ENCODE peak calls at places on chromosome 17, in eight cellular contexts. One of them, this sample, is unnamed. For H3K4me1, the result is how much of the 10 kb centered on the place peaks cover.

GRCh38 chr17:80941171-80941570 is 50.5 kb upstream of the CHMP6 start:
- DNase-seq in neural progenitor cell: no peak
- DNase-seq in IMR-90: no peak
- DNase-seq in ovary: peak
- DNase-seq in psoas muscle: no peak
- DNase-seq in small intestine: no peak
- DNase-seq in SJCRH30: no peak
- DNase-seq in endothelial cell of umbilical vein: no peak
- DNase-seq in this sample: no peak

GRCh38 chr17:1460233-1460632 is 4.2 kb upstream of the CRK start:
- DNase-seq in neural progenitor cell: no peak
- DNase-seq in endothelial cell of umbilical vein: peak
- DNase-seq in IMR-90: no peak
- DNase-seq in psoas muscle: peak
- DNase-seq in SJCRH30: no peak
- DNase-seq in small intestine: peak
- DNase-seq in ovary: no peak
- DNase-seq in this sample: peak

GRCh38 chr17:70230883-70231282 is 61.6 kb downstream of the KCNJ2 start:
- DNase-seq in small intestine: no peak
- DNase-seq in endothelial cell of umbilical vein: no peak
- DNase-seq in neural progenitor cell: no peak
- DNase-seq in ovary: no peak
- DNase-seq in psoas muscle: no peak
- DNase-seq in SJCRH30: no peak
- DNase-seq in IMR-90: no peak
- DNase-seq in this sample: peak

GRCh38 chr17:76725580-76726230 is 701 bp downstream of the JMJD6 start:
- DNase-seq in small intestine: peak
- DNase-seq in neural progenitor cell: no peak
- DNase-seq in SJCRH30: peak
- DNase-seq in psoas muscle: peak
- DNase-seq in ovary: peak
- DNase-seq in endothelial cell of umbilical vein: peak
- DNase-seq in IMR-90: peak
- DNase-seq in this sample: peak

GRCh38 chr17:55237268-55237667 is 27.5 kb upstream of the HLF start:
- DNase-seq in SJCRH30: no peak
- DNase-seq in endothelial cell of umbilical vein: no peak
- DNase-seq in neural progenitor cell: no peak
- DNase-seq in ovary: no peak
- DNase-seq in small intestine: peak
- DNase-seq in psoas muscle: no peak
- DNase-seq in IMR-90: no peak
- DNase-seq in this sample: peak

GRCh38 chr17:7440113-7440822 is 956 bp downstream of the FGF11 start:
- DNase-seq in endothelial cell of umbilical vein: peak
- DNase-seq in psoas muscle: peak
- DNase-seq in neural progenitor cell: peak
- DNase-seq in small intestine: peak
- DNase-seq in SJCRH30: peak
- DNase-seq in ovary: peak
- DNase-seq in IMR-90: no peak
- DNase-seq in this sample: peak

GRCh38 chr17:81483862-81484194 is 28.8 kb downstream of the ACTG1 start:
- DNase-seq in psoas muscle: no peak
- DNase-seq in small intestine: no peak
- DNase-seq in IMR-90: no peak
- DNase-seq in SJCRH30: no peak
- DNase-seq in neural progenitor cell: peak
- DNase-seq in ovary: no peak
- DNase-seq in endothelial cell of umbilical vein: no peak
- DNase-seq in this sample: no peak

GRCh38 chr17:41223821-41224220 is 2.6 kb upstream of the KRTAP9-2 start:
- DNase-seq in SJCRH30: no peak
- DNase-seq in endothelial cell of umbilical vein: no peak
- DNase-seq in psoas muscle: no peak
- DNase-seq in ovary: no peak
- DNase-seq in IMR-90: peak
- DNase-seq in neural progenitor cell: no peak
- DNase-seq in small intestine: no peak
- DNase-seq in this sample: peak

GRCh38 chr17:16322636-16323035 is 30.6 kb downstream of the CENPV start:
- DNase-seq in neural progenitor cell: no peak
- DNase-seq in ovary: no peak
- DNase-seq in small intestine: no peak
- DNase-seq in IMR-90: peak
- DNase-seq in psoas muscle: no peak
- DNase-seq in SJCRH30: peak
- DNase-seq in endothelial cell of umbilical vein: no peak
- DNase-seq in this sample: peak

GRCh38 chr17:57735707-57736106 is 9.4 kb downstream of the CCDC182 start:
- DNase-seq in IMR-90: no peak
- DNase-seq in psoas muscle: no peak
- DNase-seq in ovary: no peak
- DNase-seq in endothelial cell of umbilical vein: no peak
- DNase-seq in neural progenitor cell: peak
- DNase-seq in SJCRH30: peak
- DNase-seq in small intestine: peak
- DNase-seq in this sample: no peak

GRCh38 chr17:39178516-39178915 is 12.6 kb upstream of the ARL5C start:
- DNase-seq in ovary: no peak
- DNase-seq in endothelial cell of umbilical vein: peak
- DNase-seq in neural progenitor cell: no peak
- DNase-seq in SJCRH30: no peak
- DNase-seq in psoas muscle: no peak
- DNase-seq in IMR-90: no peak
- DNase-seq in small intestine: peak
- DNase-seq in this sample: peak

GRCh38 chr17:34825102-34825501 is 136.2 kb downstream of the CCT6B start:
- DNase-seq in small intestine: no peak
- DNase-seq in ovary: no peak
- DNase-seq in endothelial cell of umbilical vein: no peak
- DNase-seq in neural progenitor cell: no peak
- DNase-seq in IMR-90: no peak
- DNase-seq in psoas muscle: no peak
- DNase-seq in SJCRH30: no peak
- DNase-seq in this sample: no peak

GRCh38 chr17:20995873-20996723 is 46.7 kb downstream of the USP22 start:
- DNase-seq in SJCRH30: no peak
- DNase-seq in small intestine: no peak
- DNase-seq in endothelial cell of umbilical vein: no peak
- DNase-seq in psoas muscle: no peak
- DNase-seq in ovary: no peak
- DNase-seq in IMR-90: no peak
- DNase-seq in neural progenitor cell: no peak
- DNase-seq in this sample: no peak

GRCh38 chr17:10349403-10349802 is 23.4 kb downstream of the MYH13 start:
- DNase-seq in ovary: no peak
- DNase-seq in neural progenitor cell: peak
- DNase-seq in small intestine: no peak
- DNase-seq in SJCRH30: no peak
- DNase-seq in IMR-90: no peak
- DNase-seq in psoas muscle: no peak
- DNase-seq in endothelial cell of umbilical vein: no peak
- DNase-seq in this sample: peak

GRCh38 chr17:30586818-30587595 is 109.8 kb downstream of the GOSR1 start:
- DNase-seq in psoas muscle: no peak
- DNase-seq in small intestine: peak
- DNase-seq in neural progenitor cell: no peak
- DNase-seq in IMR-90: peak
- DNase-seq in endothelial cell of umbilical vein: peak
- DNase-seq in ovary: no peak
- DNase-seq in SJCRH30: no peak
- DNase-seq in this sample: peak

GRCh38 chr17:2158011-2158410 is 103.1 kb downstream of the HIC1 start:
- DNase-seq in small intestine: no peak
- DNase-seq in neural progenitor cell: no peak
- DNase-seq in psoas muscle: no peak
- DNase-seq in ovary: no peak
- DNase-seq in SJCRH30: no peak
- DNase-seq in endothelial cell of umbilical vein: no peak
- DNase-seq in IMR-90: peak
- DNase-seq in this sample: peak

GRCh38 chr17:77838748-77839147 is 119.8 kb upstream of the TNRC6C start:
- DNase-seq in IMR-90: no peak
- DNase-seq in psoas muscle: no peak
- DNase-seq in endothelial cell of umbilical vein: no peak
- DNase-seq in SJCRH30: no peak
- DNase-seq in neural progenitor cell: no peak
- DNase-seq in small intestine: no peak
- DNase-seq in ovary: no peak
- DNase-seq in this sample: no peak
- H3K4me1 ChIP-seq in IMR-90: under half
- H3K4me1 ChIP-seq in psoas muscle: under half
- H3K4me1 ChIP-seq in endothelial cell of umbilical vein: under half
- H3K4me1 ChIP-seq in SJCRH30: under half
- H3K4me1 ChIP-seq in neural progenitor cell: under half
- H3K4me1 ChIP-seq in small intestine: under half
- H3K4me1 ChIP-seq in ovary: under half
- H3K4me1 ChIP-seq in this sample: under half

DNA sequence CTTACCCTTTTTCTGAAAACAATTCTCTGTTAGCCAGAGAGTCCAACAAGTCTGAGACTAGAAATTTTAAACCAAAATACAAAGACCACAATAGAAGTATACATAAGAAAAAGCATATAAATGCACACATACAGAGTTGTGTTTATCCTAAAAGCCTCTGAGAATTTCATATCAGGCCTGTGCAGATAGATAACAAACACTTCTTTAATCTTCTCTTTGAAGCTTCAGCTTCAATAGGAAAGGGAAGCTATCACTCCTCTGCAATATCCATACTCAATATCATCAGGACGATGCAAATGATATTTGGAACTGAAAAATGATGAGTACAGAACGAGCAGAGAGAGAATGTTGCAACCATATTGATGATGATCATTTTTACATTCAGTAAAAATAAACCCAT is 61.7 kb downstream of the SKAP1 start:
- DNase-seq in neural progenitor cell: no peak
- DNase-seq in ovary: no peak
- DNase-seq in psoas muscle: no peak
- DNase-seq in IMR-90: no peak
- DNase-seq in SJCRH30: no peak
- DNase-seq in endothelial cell of umbilical vein: no peak
- DNase-seq in small intestine: no peak
- DNase-seq in this sample: no peak
- H3K27ac ChIP-seq in neural progenitor cell: no peak
- H3K27ac ChIP-seq in ovary: no peak
- H3K27ac ChIP-seq in psoas muscle: no peak
- H3K27ac ChIP-seq in IMR-90: no peak
- H3K27ac ChIP-seq in SJCRH30: no peak
- H3K27ac ChIP-seq in endothelial cell of umbilical vein: no peak
- H3K27ac ChIP-seq in small intestine: no peak
- H3K27ac ChIP-seq in this sample: no peak

GRCh38 chr17:46917516-46917915 is 5.4 kb upstream of the GOSR2 start:
- DNase-seq in SJCRH30: no peak
- DNase-seq in small intestine: no peak
- DNase-seq in neural progenitor cell: no peak
- DNase-seq in ovary: no peak
- DNase-seq in psoas muscle: no peak
- DNase-seq in endothelial cell of umbilical vein: no peak
- DNase-seq in IMR-90: no peak
- DNase-seq in this sample: no peak

GRCh38 chr17:46915596-46915995 is 7.4 kb upstream of the GOSR2 start:
- DNase-seq in endothelial cell of umbilical vein: no peak
- DNase-seq in neural progenitor cell: no peak
- DNase-seq in SJCRH30: no peak
- DNase-seq in psoas muscle: no peak
- DNase-seq in ovary: no peak
- DNase-seq in IMR-90: no peak
- DNase-seq in small intestine: no peak
- DNase-seq in this sample: no peak

GRCh38 chr17:46917041-46917440 is 5.9 kb upstream of the GOSR2 start:
- DNase-seq in SJCRH30: no peak
- DNase-seq in IMR-90: no peak
- DNase-seq in neural progenitor cell: no peak
- DNase-seq in endothelial cell of umbilical vein: no peak
- DNase-seq in ovary: no peak
- DNase-seq in small intestine: peak
- DNase-seq in psoas muscle: no peak
- DNase-seq in this sample: no peak

GRCh38 chr17:46916211-46916610 is 6.7 kb upstream of the GOSR2 start:
- DNase-seq in ovary: no peak
- DNase-seq in neural progenitor cell: no peak
- DNase-seq in psoas muscle: no peak
- DNase-seq in small intestine: no peak
- DNase-seq in SJCRH30: no peak
- DNase-seq in endothelial cell of umbilical vein: no peak
- DNase-seq in IMR-90: peak
- DNase-seq in this sample: peak

DNA sequence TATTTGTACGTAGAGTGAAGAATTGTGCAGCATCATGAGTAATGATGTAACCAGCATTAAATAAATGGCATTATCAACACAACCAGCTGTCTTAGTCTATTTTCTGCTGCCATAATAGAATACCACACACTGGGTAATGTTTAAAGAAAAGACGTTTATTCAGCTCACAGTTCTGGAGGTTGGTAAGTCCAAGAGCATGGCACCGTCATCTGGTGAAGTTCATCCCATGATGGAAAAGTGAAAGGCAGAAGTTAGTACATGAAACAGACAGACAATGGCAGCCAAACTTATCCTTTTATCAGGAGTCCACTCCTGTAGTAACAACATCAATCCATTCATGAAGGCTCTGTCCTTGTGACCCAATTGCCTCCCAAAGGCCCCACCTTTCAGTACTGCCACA is 6.3 kb upstream of the GOSR2 start:
- DNase-seq in small intestine: no peak
- DNase-seq in neural progenitor cell: no peak
- DNase-seq in SJCRH30: no peak
- DNase-seq in endothelial cell of umbilical vein: no peak
- DNase-seq in ovary: no peak
- DNase-seq in psoas muscle: no peak
- DNase-seq in IMR-90: no peak
- DNase-seq in this sample: no peak
- H3K4me1 ChIP-seq in small intestine: under half
- H3K4me1 ChIP-seq in neural progenitor cell: under half
- H3K4me1 ChIP-seq in SJCRH30: under half
- H3K4me1 ChIP-seq in endothelial cell of umbilical vein: under half
- H3K4me1 ChIP-seq in ovary: under half
- H3K4me1 ChIP-seq in psoas muscle: under half
- H3K4me1 ChIP-seq in IMR-90: under half
- H3K4me1 ChIP-seq in this sample: under half

DNA sequence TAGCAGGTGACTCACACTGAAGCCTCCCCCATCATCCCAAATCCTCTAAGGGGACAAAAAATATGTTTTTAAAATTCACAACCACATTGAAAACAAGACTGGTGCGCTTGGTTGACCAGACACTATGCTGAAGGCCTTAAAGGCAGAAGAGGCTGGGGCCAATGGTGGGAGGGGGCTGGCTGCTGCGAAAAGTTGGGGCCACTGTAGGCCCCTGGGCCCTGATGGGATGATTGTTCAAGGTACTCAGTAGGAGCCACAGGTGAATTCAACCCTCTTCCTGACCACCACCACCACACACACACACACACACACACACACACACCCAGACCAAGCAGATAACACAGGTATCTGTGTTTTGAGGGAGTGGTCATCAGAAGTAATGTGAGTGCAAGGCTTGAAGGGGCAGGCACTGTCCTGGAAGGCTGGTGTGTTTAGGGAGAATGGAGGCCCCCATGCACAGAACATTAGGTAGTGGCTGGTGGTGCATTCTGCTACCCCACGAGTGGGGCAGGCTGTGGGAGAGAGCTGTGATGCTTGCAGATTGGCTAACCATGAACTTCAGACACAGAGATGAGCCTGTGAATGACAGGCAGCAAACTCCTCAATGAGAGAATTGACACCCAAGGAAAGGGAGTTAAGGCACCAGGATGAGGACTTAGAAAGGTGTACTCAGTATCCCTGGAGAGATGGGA is 55.0 kb downstream of the NT5M start:
- DNase-seq in neural progenitor cell: no peak
- DNase-seq in endothelial cell of umbilical vein: no peak
- DNase-seq in small intestine: no peak
- DNase-seq in IMR-90: no peak
- DNase-seq in psoas muscle: no peak
- DNase-seq in ovary: no peak
- DNase-seq in SJCRH30: no peak
- DNase-seq in this sample: no peak
- H3K27ac ChIP-seq in neural progenitor cell: no peak
- H3K27ac ChIP-seq in endothelial cell of umbilical vein: no peak
- H3K27ac ChIP-seq in small intestine: no peak
- H3K27ac ChIP-seq in IMR-90: no peak
- H3K27ac ChIP-seq in psoas muscle: no peak
- H3K27ac ChIP-seq in ovary: no peak
- H3K27ac ChIP-seq in SJCRH30: no peak
- H3K27ac ChIP-seq in this sample: no peak

This sample was measured in GM23248.